ENCODE peak calls at places on chromosomes 13 and 19, in six cellular contexts. One of them, this sample, is unnamed.

GRCh38 chr13:39016789-39017188 is 21.1 kb downstream of the PROSER1 start:
- DNase-seq in endothelial cell of umbilical vein: peak; percentile 47
- DNase-seq in A549: peak; percentile 16
- DNase-seq in GM12878: no peak
- DNase-seq in HepG2: peak; percentile 12
- DNase-seq in K562: peak; percentile 19
- DNase-seq in this sample: peak; percentile 50

GRCh38 chr13:25375727-25376358 is 4.1 kb downstream of the ATP8A2 start:
- DNase-seq in endothelial cell of umbilical vein: peak; percentile 51
- DNase-seq in A549: peak; percentile 13
- DNase-seq in GM12878: no peak
- DNase-seq in HepG2: peak; percentile 42
- DNase-seq in K562: peak; percentile 52
- DNase-seq in this sample: peak; percentile 61

GRCh38 chr19:19192910-19193423 is 909 bp downstream of the RFXANK start:
- DNase-seq in endothelial cell of umbilical vein: no peak
- DNase-seq in A549: no peak
- DNase-seq in GM12878: no peak
- DNase-seq in HepG2: no peak
- DNase-seq in K562: peak; percentile 66
- DNase-seq in this sample: no peak

GRCh38 chr13:107210216-107211010 is 642.5 kb upstream of the ARGLU1 start:
- DNase-seq in endothelial cell of umbilical vein: peak; percentile 71
- DNase-seq in A549: no peak
- DNase-seq in GM12878: no peak
- DNase-seq in HepG2: no peak
- DNase-seq in K562: no peak
- DNase-seq in this sample: no peak

GRCh38 chr13:113322043-113322461 is 25.0 kb downstream of the LAMP1 start:
- DNase-seq in endothelial cell of umbilical vein: no peak
- DNase-seq in A549: no peak
- DNase-seq in GM12878: no peak
- DNase-seq in HepG2: no peak
- DNase-seq in K562: no peak
- DNase-seq in this sample: peak; percentile 83

GRCh38 chr19:4272894-4273293 is 6.2 kb upstream of the SHD start:
- DNase-seq in endothelial cell of umbilical vein: no peak
- DNase-seq in A549: no peak
- DNase-seq in GM12878: no peak
- DNase-seq in HepG2: no peak
- DNase-seq in K562: no peak
- DNase-seq in this sample: no peak

GRCh38 chr13:44915962-44916361 is 73.3 kb downstream of the NUFIP1 start:
- DNase-seq in endothelial cell of umbilical vein: no peak
- DNase-seq in A549: no peak
- DNase-seq in GM12878: no peak
- DNase-seq in HepG2: no peak
- DNase-seq in K562: no peak
- DNase-seq in this sample: no peak

GRCh38 chr13:23430664-23431063 is 2.8 kb downstream of the SACS start:
- DNase-seq in endothelial cell of umbilical vein: no peak
- DNase-seq in A549: no peak
- DNase-seq in GM12878: no peak
- DNase-seq in HepG2: no peak
- DNase-seq in K562: no peak
- DNase-seq in this sample: no peak

GRCh38 chr19:10271543-10272086 is 695 bp downstream of the ICAM1 start:
- DNase-seq in endothelial cell of umbilical vein: peak; percentile 61
- DNase-seq in A549: no peak
- DNase-seq in GM12878: no peak
- DNase-seq in HepG2: no peak
- DNase-seq in K562: peak; percentile 45
- DNase-seq in this sample: peak; percentile 77

GRCh38 chr19:13441810-13442512 is 64.3 kb downstream of the CACNA1A start:
- DNase-seq in endothelial cell of umbilical vein: peak; percentile 39
- DNase-seq in A549: no peak
- DNase-seq in GM12878: no peak
- DNase-seq in HepG2: peak; percentile 35
- DNase-seq in K562: peak; percentile 74
- DNase-seq in this sample: peak; percentile 61

GRCh38 chr19:55251296-55252081 is 7.3 kb downstream of the PPP6R1 start:
- DNase-seq in endothelial cell of umbilical vein: peak; percentile 20
- DNase-seq in A549: no peak
- DNase-seq in GM12878: no peak
- DNase-seq in HepG2: no peak
- DNase-seq in K562: no peak
- DNase-seq in this sample: peak; percentile 29

GRCh38 chr13:90156390-90156789 is 1191.1 kb upstream of the MIR17HG start:
- DNase-seq in endothelial cell of umbilical vein: no peak
- DNase-seq in A549: no peak
- DNase-seq in GM12878: no peak
- DNase-seq in HepG2: no peak
- DNase-seq in K562: no peak
- DNase-seq in this sample: no peak

GRCh38 chr19:41682437-41682836 is 5.6 kb downstream of the CEACAM7 start:
- DNase-seq in endothelial cell of umbilical vein: no peak
- DNase-seq in A549: no peak
- DNase-seq in GM12878: no peak
- DNase-seq in HepG2: no peak
- DNase-seq in K562: no peak
- DNase-seq in this sample: no peak

GRCh38 chr13:67023088-67023893 is 206.8 kb downstream of the PCDH9 start:
- DNase-seq in endothelial cell of umbilical vein: peak; percentile 31
- DNase-seq in A549: peak; percentile 3
- DNase-seq in GM12878: no peak
- DNase-seq in HepG2: no peak
- DNase-seq in K562: no peak
- DNase-seq in this sample: peak; percentile 4

GRCh38 chr19:7808108-7808507 is 21.9 kb upstream of the EVI5L start:
- DNase-seq in endothelial cell of umbilical vein: no peak
- DNase-seq in A549: no peak
- DNase-seq in GM12878: no peak
- DNase-seq in HepG2: no peak
- DNase-seq in K562: no peak
- DNase-seq in this sample: no peak

GRCh38 chr19:46000497-46001246 is 5.4 kb downstream of the CCDC61 start:
- DNase-seq in endothelial cell of umbilical vein: no peak
- DNase-seq in A549: no peak
- DNase-seq in GM12878: no peak
- DNase-seq in HepG2: no peak
- DNase-seq in K562: peak; percentile 85
- DNase-seq in this sample: peak; percentile 15

GRCh38 chr13:36553501-36553900 is 120.3 kb upstream of the SERTM1 start:
- DNase-seq in endothelial cell of umbilical vein: no peak
- DNase-seq in A549: no peak
- DNase-seq in GM12878: no peak
- DNase-seq in HepG2: no peak
- DNase-seq in K562: no peak
- DNase-seq in this sample: no peak

GRCh38 chr13:75195479-75196111 is 286.4 kb downstream of the TBC1D4 start:
- DNase-seq in endothelial cell of umbilical vein: no peak
- DNase-seq in A549: no peak
- DNase-seq in GM12878: no peak
- DNase-seq in HepG2: no peak
- DNase-seq in K562: no peak
- DNase-seq in this sample: no peak

GRCh38 chr19:23822735-23823134 is 64.0 kb upstream of the ZNF681 start:
- DNase-seq in endothelial cell of umbilical vein: no peak
- DNase-seq in A549: no peak
- DNase-seq in GM12878: no peak
- DNase-seq in HepG2: no peak
- DNase-seq in K562: no peak
- DNase-seq in this sample: no peak

GRCh38 chr19:23823952-23824389 is 65.3 kb upstream of the ZNF681 start:
- DNase-seq in endothelial cell of umbilical vein: no peak
- DNase-seq in A549: no peak
- DNase-seq in GM12878: peak; percentile 12
- DNase-seq in HepG2: peak; percentile 9
- DNase-seq in K562: peak; percentile 16
- DNase-seq in this sample: peak; percentile 90
- TF ChIP-seq MYC in endothelial cell of umbilical vein: no peak
- TF ChIP-seq MYC in A549: no peak
- TF ChIP-seq MYC in GM12878: no peak
- TF ChIP-seq MYC in HepG2: no peak
- TF ChIP-seq MYC in K562: no peak
- TF ChIP-seq MYC in this sample: no peak

DNA sequence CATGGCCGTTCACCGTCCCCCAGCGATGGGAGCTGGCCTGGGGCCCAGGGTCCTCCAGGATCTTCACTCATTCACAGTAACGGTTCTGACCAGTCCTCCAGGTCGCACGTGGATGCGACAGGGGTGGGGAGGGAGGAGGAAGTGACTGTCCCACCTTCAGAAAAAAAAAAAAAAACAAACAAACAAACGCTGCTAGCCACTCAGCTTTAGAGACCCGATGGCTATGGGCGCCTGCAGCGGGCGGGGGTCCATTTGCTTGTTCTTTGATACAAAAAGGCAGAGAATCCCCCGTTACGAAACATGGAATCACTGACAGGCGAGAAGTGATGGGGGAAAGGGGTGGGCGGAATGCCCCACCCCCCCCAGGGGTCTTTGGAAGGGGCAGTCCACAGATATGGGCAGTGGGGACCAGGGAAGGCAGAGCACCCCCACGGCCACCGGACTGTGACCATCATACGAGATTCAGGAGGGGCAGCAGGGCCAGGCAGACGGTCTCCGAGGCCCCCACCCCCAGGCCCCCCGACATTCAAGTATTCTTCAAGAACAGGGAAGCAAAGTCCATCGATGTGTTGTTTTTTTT is 13.3 kb downstream of the MKNK2 start:
- DNase-seq in endothelial cell of umbilical vein: no peak
- DNase-seq in A549: no peak
- DNase-seq in GM12878: no peak
- DNase-seq in HepG2: no peak
- DNase-seq in K562: no peak
- DNase-seq in this sample: no peak
- TF ChIP-seq MYC in endothelial cell of umbilical vein: no peak
- TF ChIP-seq MYC in A549: no peak
- TF ChIP-seq MYC in GM12878: no peak
- TF ChIP-seq MYC in HepG2: no peak
- TF ChIP-seq MYC in K562: no peak
- TF ChIP-seq MYC in this sample: no peak

GRCh38 chr19:35822579-35822978 is 9.9 kb upstream of the PRODH2 start:
- DNase-seq in endothelial cell of umbilical vein: no peak
- DNase-seq in A549: no peak
- DNase-seq in GM12878: no peak
- DNase-seq in HepG2: no peak
- DNase-seq in K562: peak; percentile 50
- DNase-seq in this sample: peak; percentile 44
- TF ChIP-seq MYC in endothelial cell of umbilical vein: no peak
- TF ChIP-seq MYC in A549: no peak
- TF ChIP-seq MYC in GM12878: no peak
- TF ChIP-seq MYC in HepG2: no peak
- TF ChIP-seq MYC in K562: no peak
- TF ChIP-seq MYC in this sample: no peak

DNA sequence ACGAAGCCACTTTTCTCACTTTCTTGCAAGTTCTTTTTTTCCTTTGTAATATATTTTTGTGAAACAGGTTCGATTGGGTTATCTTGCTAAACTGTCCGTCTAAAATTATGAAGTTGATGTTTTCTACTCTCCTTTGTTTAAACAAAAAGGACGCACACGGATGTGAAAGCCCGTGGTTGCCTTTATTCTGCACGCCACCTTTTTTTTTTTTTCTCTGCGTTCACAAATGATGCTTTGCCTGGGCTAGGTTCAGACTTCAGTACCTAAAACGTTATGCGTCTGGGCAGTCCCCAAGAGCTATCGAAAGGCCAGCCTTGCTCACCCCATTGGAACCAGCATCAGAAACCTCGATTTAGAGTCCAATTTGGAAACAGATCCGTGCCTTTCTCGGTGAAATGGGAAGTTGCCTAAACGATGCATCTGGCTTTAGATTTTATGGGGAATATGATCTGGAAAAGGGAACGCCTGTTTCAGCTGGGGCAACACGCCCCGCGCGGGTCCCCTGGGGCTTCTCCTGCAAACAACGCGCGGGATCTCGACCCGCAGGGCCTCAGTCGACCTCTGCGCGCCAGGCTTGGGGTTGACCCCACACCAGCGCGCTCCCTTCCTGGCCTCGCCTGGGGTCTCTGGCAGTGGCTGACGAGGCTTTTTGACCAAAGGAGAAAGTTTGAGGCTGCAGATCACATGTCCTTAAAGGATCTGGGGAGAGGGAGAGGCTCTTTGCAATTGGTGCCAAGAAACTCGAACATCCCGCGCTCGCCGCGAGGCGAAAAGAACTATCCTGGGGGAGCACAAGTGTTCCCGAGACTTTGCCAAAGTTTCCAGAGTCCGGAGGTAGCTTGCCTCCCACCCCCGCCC is 114.0 kb downstream of the KCNRG start:
- DNase-seq in endothelial cell of umbilical vein: no peak
- DNase-seq in A549: no peak
- DNase-seq in GM12878: no peak
- DNase-seq in HepG2: no peak
- DNase-seq in K562: no peak
- DNase-seq in this sample: no peak
- TF ChIP-seq MYC in endothelial cell of umbilical vein: no peak
- TF ChIP-seq MYC in A549: no peak
- TF ChIP-seq MYC in GM12878: no peak
- TF ChIP-seq MYC in HepG2: no peak
- TF ChIP-seq MYC in K562: no peak
- TF ChIP-seq MYC in this sample: no peak

GRCh38 chr13:48402325-48402962 is 10.5 kb downstream of the LPAR6 start:
- DNase-seq in endothelial cell of umbilical vein: no peak
- DNase-seq in A549: no peak
- DNase-seq in GM12878: peak; percentile 30
- DNase-seq in HepG2: no peak
- DNase-seq in K562: no peak
- DNase-seq in this sample: no peak

GRCh38 chr13:48400090-48400694 is 12.7 kb downstream of the LPAR6 start:
- DNase-seq in endothelial cell of umbilical vein: no peak
- DNase-seq in A549: no peak
- DNase-seq in GM12878: no peak
- DNase-seq in HepG2: peak; percentile 29
- DNase-seq in K562: no peak
- DNase-seq in this sample: no peak

GRCh38 chr13:48398450-48399095 is 14.3 kb downstream of the LPAR6 start:
- DNase-seq in endothelial cell of umbilical vein: peak; percentile 46
- DNase-seq in A549: no peak
- DNase-seq in GM12878: no peak
- DNase-seq in HepG2: no peak
- DNase-seq in K562: no peak
- DNase-seq in this sample: no peak

GRCh38 chr13:48401480-48401879 is 11.4 kb downstream of the LPAR6 start:
- DNase-seq in endothelial cell of umbilical vein: peak; percentile 59
- DNase-seq in A549: no peak
- DNase-seq in GM12878: no peak
- DNase-seq in HepG2: no peak
- DNase-seq in K562: no peak
- DNase-seq in this sample: no peak

GRCh38 chr13:48400820-48401219 is 12.1 kb downstream of the LPAR6 start:
- DNase-seq in endothelial cell of umbilical vein: peak; percentile 96
- DNase-seq in A549: no peak
- DNase-seq in GM12878: peak; percentile 25
- DNase-seq in HepG2: no peak
- DNase-seq in K562: no peak
- DNase-seq in this sample: peak; percentile 36
- TF ChIP-seq MYC in endothelial cell of umbilical vein: no peak
- TF ChIP-seq MYC in A549: no peak
- TF ChIP-seq MYC in GM12878: no peak
- TF ChIP-seq MYC in HepG2: no peak
- TF ChIP-seq MYC in K562: no peak
- TF ChIP-seq MYC in this sample: no peak

GRCh38 chr13:97221989-97222700 is at the start of gene MBNL2:
- DNase-seq in endothelial cell of umbilical vein: peak; percentile 98
- DNase-seq in A549: peak; percentile 67
- DNase-seq in GM12878: peak; percentile 77
- DNase-seq in HepG2: peak; percentile 90
- DNase-seq in K562: peak; percentile 80
- DNase-seq in this sample: peak; percentile 93
- TF ChIP-seq MYC in endothelial cell of umbilical vein: no peak
- TF ChIP-seq MYC in A549: no peak
- TF ChIP-seq MYC in GM12878: no peak
- TF ChIP-seq MYC in HepG2: no peak
- TF ChIP-seq MYC in K562: no peak
- TF ChIP-seq MYC in this sample: no peak